ENCODE peak calls at places on chromosomes 2 and 18, in four cellular contexts. X is MM.1S, A is IMR-90, M is thoracic aorta. J is an unnamed sample.

GRCh38 chr2:144331652-144332355 is 188.1 kb downstream of the ZEB2 start:
- DNase-seq in X (no peak), A (no peak), M (peak; percentile 14), J (peak; percentile 84)

GRCh38 chr18:30093376-30093775 is 949.2 kb downstream of the DSC3 start:
- DNase-seq in X (no peak), A (peak; percentile 1), M (no peak), J (no peak)

GRCh38 chr2:43714164-43714563 is 37.9 kb upstream of the C1GALT1C1L start:
- DNase-seq in X (no peak), A (peak; percentile 85), M (no peak), J (no peak)

GRCh38 chr2:174778479-174778962 is 14.2 kb upstream of the CHRNA1 start:
- DNase-seq in X (no peak), A (peak; percentile 99), M (no peak), J (peak; percentile 76)

GRCh38 chr2:104408266-104408665 is 445.6 kb upstream of the POU3F3 start:
- DNase-seq in X (no peak), A (no peak), M (no peak), J (no peak)

GRCh38 chr2:6525371-6525770 is 340.3 kb downstream of the CMPK2 start:
- DNase-seq in X (no peak), A (no peak), M (no peak), J (no peak)

GRCh38 chr2:196991061-196991460 is 64.6 kb upstream of the PGAP1 start:
- DNase-seq in X (no peak), A (no peak), M (no peak), J (no peak)

GRCh38 chr2:134659724-134660123 is 59.1 kb downstream of the TMEM163 start:
- DNase-seq in X (no peak), A (no peak), M (no peak), J (no peak)

GRCh38 chr2:96914332-96914731 is 44.5 kb upstream of the SEMA4C start:
- DNase-seq in X (no peak), A (peak; percentile 45), M (no peak), J (no peak)

GRCh38 chr2:36789181-36789804 is 92.8 kb downstream of the VIT start:
- DNase-seq in X (no peak), A (no peak), M (no peak), J (no peak)

DNA sequence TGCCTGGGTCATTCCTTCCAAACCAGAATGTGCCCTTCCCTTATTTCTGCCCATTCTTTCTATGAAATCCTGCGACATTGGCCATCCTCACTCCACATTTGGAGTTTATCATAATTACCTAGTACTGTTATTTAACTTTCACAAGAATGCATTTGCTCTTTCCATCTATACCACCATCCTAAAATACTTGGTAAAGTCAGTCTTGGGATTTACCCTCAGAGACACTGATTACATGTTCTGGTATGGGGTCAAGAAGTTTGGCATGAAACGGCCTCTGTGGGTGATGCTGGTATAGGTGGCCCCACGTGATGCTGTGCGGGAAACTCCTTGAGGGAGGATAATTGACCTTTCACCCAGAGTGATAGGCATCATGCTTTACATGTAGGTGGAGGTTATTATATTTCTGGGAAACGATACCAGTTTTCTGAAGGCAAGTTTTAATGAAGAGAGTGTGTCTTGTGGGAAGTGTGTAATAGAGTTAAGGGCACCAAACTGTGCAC is 123.5 kb downstream of the FMNL2 start:
- DNase-seq in X (no peak), A (no peak), M (no peak), J (no peak)
- H3K27ac ChIP-seq in X (no peak overlapping the region), A (no peak overlapping the region), M (no peak overlapping the region), J (no peak overlapping the region)

DNA sequence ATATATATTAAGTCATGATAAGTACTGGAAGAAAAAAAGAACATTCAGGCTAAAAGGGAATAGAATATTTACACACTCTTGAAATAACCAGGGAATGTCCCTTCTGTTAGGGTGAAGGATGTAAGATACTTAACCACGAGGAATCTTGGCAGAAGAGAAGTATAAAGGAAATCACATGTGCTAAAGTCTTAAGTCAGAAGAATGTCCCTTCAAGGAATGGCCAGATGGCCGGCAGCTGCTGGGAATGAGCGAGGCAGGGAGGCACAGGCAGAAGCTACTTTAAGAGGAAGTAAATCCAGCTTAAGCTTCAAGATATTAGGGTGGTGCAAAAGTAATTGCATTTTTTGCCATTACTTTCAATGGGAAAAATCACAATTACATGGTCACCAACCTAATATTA is 5.5 kb downstream of the CCDC102B start:
- DNase-seq in X (no peak), A (peak; percentile 95), M (no peak), J (no peak)
- H3K27ac ChIP-seq in X (no peak overlapping the region), A (no peak overlapping the region), M (no peak overlapping the region), J (no peak overlapping the region)

DNA sequence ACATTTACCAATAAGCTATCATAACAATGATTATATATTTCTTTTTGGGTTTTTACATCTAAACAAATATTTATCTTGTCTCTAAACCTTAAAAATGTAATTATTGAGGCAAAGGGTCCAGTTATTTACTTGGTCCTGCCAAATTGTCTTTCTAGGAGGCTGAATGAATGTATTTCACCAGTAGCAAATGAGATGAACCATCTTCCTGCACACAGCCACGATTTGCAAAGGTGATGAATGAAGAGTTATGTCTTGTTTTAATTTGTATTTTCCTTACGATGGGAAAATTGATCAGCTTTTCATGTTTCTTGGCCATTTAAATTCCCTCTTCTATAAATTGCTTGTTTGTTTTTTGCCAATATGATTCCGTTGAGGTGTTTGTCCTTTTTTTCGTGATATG is 1.4 kb downstream of the SP100 start:
- DNase-seq in X (no peak), A (no peak), M (no peak), J (no peak)
- H3K27ac ChIP-seq in X (no peak overlapping the region), A (no peak overlapping the region), M (peak overlapping the region; percentile 92), J (no peak overlapping the region)

GRCh38 chr18:4987452-4988405 is 209.3 kb downstream of the AKAIN1 start:
- DNase-seq in X (no peak), A (no peak), M (no peak), J (no peak)
- H3K27ac ChIP-seq in X (no peak overlapping the region), A (no peak overlapping the region), M (no peak overlapping the region), J (no peak overlapping the region)

GRCh38 chr2:20446917-20447436 is at the start of gene RHOB:
- DNase-seq in X (peak; percentile 99), A (peak; percentile 98), M (peak; percentile 91), J (peak; percentile 91)
- H3K27ac ChIP-seq in X (peak within 1 kb of the TSS; percentile 68), A (peak within 1 kb of the TSS; percentile 88), M (peak within 1 kb of the TSS; percentile 99), J (peak within 1 kb of the TSS; percentile 96)

DNA sequence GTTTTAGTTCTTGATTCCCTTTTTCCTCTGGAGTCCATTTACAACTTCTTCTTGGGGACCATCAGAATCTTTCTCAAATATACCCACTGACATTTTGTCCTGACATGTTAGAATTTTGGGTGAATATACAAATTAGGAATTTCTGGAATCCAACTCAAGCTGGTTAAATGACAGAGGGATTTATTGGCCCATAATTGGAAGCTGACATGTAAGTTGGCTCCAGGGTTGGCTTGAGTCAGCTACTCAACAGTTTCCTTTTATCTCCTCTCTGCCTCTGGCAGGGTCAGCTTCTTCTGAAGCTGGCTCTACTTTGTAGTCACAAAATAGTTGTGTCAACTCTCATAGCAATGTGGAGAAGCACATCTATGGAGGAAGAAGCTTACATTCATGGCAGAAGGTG is 36.6 kb upstream of the PPP1R1C start:
- DNase-seq in X (no peak), A (peak; percentile 37), M (no peak), J (no peak)
- H3K27ac ChIP-seq in X (no peak overlapping the region), A (no peak overlapping the region), M (no peak overlapping the region), J (no peak overlapping the region)

DNA sequence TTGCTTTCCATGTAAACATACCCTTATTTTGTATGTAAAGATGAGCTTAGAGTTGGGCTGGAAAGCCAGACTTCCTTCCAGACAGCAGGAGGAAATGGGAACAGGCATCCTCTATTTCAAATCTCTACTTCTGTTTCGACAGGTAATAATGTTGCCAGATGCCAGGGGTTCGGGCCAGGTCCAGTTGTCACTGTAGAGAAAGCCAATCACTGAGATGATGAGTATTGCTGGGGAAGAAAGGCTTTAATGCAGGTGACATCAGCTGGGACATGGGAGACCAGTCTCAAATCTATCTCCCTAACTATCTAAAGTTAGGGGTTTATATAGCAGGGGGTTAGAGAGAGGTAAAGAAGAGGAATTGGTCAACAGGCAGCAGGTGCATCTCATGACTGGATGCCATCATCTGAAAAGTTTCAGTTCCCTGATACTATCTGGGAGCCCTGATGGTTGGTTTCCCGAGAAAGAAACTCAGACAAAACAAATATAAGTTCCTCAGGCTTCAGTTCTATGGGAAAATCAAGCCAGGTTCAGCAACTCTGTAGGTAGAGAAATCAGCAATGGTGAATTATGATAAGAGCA is 9.3 kb upstream of the MTCL1 start:
- DNase-seq in X (peak; percentile 18), A (no peak), M (no peak), J (no peak)
- H3K27ac ChIP-seq in X (peak overlapping the region; percentile 54), A (no peak overlapping the region), M (no peak overlapping the region), J (no peak overlapping the region)

GRCh38 chr2:219436491-219436890 is 1.8 kb downstream of the SPEG start:
- DNase-seq in X (no peak), A (no peak), M (no peak), J (no peak)

GRCh38 chr2:219438453-219438852 is 3.8 kb downstream of the SPEG start:
- DNase-seq in X (no peak), A (no peak), M (no peak), J (no peak)

GRCh38 chr2:219435701-219436100 is 1.1 kb downstream of the SPEG start:
- DNase-seq in X (no peak), A (no peak), M (no peak), J (no peak)

GRCh38 chr2:219437690-219438089 is 3.0 kb downstream of the SPEG start:
- DNase-seq in X (no peak), A (no peak), M (no peak), J (no peak)

GRCh38 chr2:219437141-219437540 is 2.5 kb downstream of the SPEG start:
- DNase-seq in X (no peak), A (no peak), M (no peak), J (no peak)
- H3K27ac ChIP-seq in X (no peak overlapping the region), A (no peak overlapping the region), M (peak overlapping the region; percentile 77), J (peak overlapping the region; percentile 35)

J was measured in ascending aorta.